ENCODE peak calls at places on chromosomes 16 and 17, in seven cellular contexts. T is heart left ventricle, U is body of pancreas, Z is MM.1S, J is breast epithelium, Y is OCI-LY7, V is Panc1. N is an unnamed sample. For H3K4me1, the result is how much of the 10 kb centered on the place peaks cover.

GRCh38 chr17:8091033-8091687 is 3.6 kb upstream of the ALOX12B start:
- DNase-seq in J (no peak), Z (no peak), T (no peak), Y (peak), U (no peak), V (no peak), N (no peak)

GRCh38 chr16:48117217-48118105 is 38.3 kb downstream of the ABCC12 start:
- DNase-seq in Y (peak), U (peak), J (no peak), T (peak), V (no peak), Z (no peak), N (peak)

GRCh38 chr17:396788-397187 is 44.2 kb upstream of the RPH3AL start:
- DNase-seq in T (no peak), J (no peak), Y (no peak), Z (no peak), V (no peak), U (no peak), N (no peak)

GRCh38 chr16:84266451-84266850 is 26.6 kb upstream of the KCNG4 start:
- DNase-seq in Z (peak), V (no peak), J (no peak), Y (peak), U (peak), T (peak), N (peak)

GRCh38 chr16:2936436-2937011 is 24.8 kb downstream of the FLYWCH1 start:
- DNase-seq in U (no peak), Z (no peak), J (no peak), V (no peak), T (no peak), Y (no peak), N (no peak)

GRCh38 chr16:82641336-82641984 is 14.7 kb downstream of the CDH13 start:
- DNase-seq in Y (peak), V (no peak), J (no peak), T (no peak), U (no peak), Z (peak), N (no peak)

GRCh38 chr17:48722924-48723554 is at the start of gene PRAC2:
- DNase-seq in T (no peak), V (no peak), J (no peak), U (no peak), Y (no peak), Z (no peak), N (no peak)

GRCh38 chr16:73231969-73232554 is 184.1 kb upstream of the ZFHX3 start:
- DNase-seq in Z (no peak), V (no peak), T (no peak), J (no peak), Y (no peak), U (no peak), N (peak)

GRCh38 chr16:50114357-50115129 is 38.6 kb upstream of the TENT4B start:
- DNase-seq in U (no peak), V (no peak), J (no peak), T (no peak), Y (no peak), Z (no peak), N (no peak)

GRCh38 chr16:83109736-83110135 is 483.0 kb downstream of the CDH13 start:
- DNase-seq in V (no peak), T (no peak), Z (no peak), U (no peak), Y (no peak), J (no peak), N (no peak)

GRCh38 chr17:11935734-11936406 is 61.4 kb downstream of the ZNF18 start:
- DNase-seq in Y (peak), J (no peak), Z (peak), T (peak), U (peak), V (peak), N (peak)

GRCh38 chr17:1047177-1047885 is 50.4 kb downstream of the TIMM22 start:
- DNase-seq in T (peak), Z (no peak), U (no peak), V (no peak), J (no peak), Y (no peak), N (peak)

GRCh38 chr17:78381601-78382168 is 3.2 kb downstream of the PGS1 start:
- DNase-seq in U (no peak), T (no peak), V (no peak), J (no peak), Y (no peak), Z (no peak), N (no peak)

GRCh38 chr17:48478224-48479013 is 48.4 kb upstream of the SKAP1 start:
- DNase-seq in U (no peak), Y (no peak), J (no peak), Z (peak), T (no peak), V (no peak), N (no peak)

GRCh38 chr17:63945851-63946439 is 13.8 kb upstream of the CD79B start:
- DNase-seq in Y (peak), J (no peak), Z (no peak), U (no peak), V (no peak), T (no peak), N (no peak)
- TF ChIP-seq CTCF in Y (no peak), J (no peak), Z (no peak), U (no peak), V (no peak), T (no peak), N (no peak)

GRCh38 chr16:68234188-68235104 is 1.5 kb downstream of the ESRP2 start:
- DNase-seq in J (peak), Z (no peak), Y (no peak), T (no peak), V (no peak), U (peak), N (no peak)

GRCh38 chr16:68233085-68233834 is 2.7 kb downstream of the ESRP2 start:
- DNase-seq in J (no peak), T (no peak), Z (no peak), Y (no peak), U (no peak), V (no peak), N (no peak)

GRCh38 chr16:68232335-68232734 is 3.6 kb downstream of the ESRP2 start:
- DNase-seq in Z (no peak), T (no peak), J (no peak), U (no peak), Y (no peak), V (no peak), N (no peak)

GRCh38 chr16:68235105-68235881 is 634 bp downstream of the ESRP2 start:
- DNase-seq in J (peak), Z (no peak), V (no peak), T (no peak), U (peak), Y (no peak), N (no peak)

GRCh38 chr16:68233835-68234187 is 2.1 kb downstream of the ESRP2 start:
- DNase-seq in V (no peak), J (no peak), T (no peak), U (no peak), Y (no peak), Z (no peak), N (no peak)
- H3K27ac ChIP-seq in V (no peak), J (peak), T (no peak), U (peak), Y (no peak), Z (no peak), N (no peak)

GRCh38 chr17:76820523-76820922 is 47.7 kb upstream of the MGAT5B start:
- DNase-seq in J (no peak), U (no peak), T (no peak), Y (no peak), V (no peak), Z (no peak), N (no peak)
- H3K4me1 ChIP-seq in J (under half), U (under half), T (under half), Y (under half), V (under half), Z (under half), N (under half)

GRCh38 chr16:88487920-88488842 is 35.1 kb downstream of the ZFPM1 start:
- DNase-seq in J (no peak), V (no peak), Z (no peak), U (peak), T (no peak), Y (no peak), N (no peak)
- TF ChIP-seq CTCF in J (no peak), V (no peak), Z (no peak), U (peak), T (no peak), Y (no peak), N (no peak)

DNA sequence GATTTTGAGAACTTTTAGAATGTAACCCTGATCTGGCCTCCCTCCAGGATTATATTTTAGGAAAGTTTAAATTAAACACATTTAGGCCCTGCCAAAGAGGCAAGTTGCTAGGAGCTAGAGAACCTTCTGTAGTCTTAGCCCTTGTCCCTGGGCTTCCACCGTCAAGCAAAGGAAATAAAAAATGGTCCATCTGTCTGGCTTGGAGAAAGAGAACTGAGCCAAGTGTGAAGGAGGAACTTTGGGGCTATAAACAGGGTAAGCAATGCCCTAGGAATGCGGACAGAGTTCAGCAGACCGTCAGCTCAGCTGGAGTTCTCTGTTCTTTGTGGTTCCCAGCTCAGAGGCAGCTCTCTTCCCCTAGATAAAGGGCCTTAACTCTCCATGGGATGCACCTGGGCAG is 29.6 kb downstream of the RCVRN start:
- DNase-seq in Z (no peak), T (no peak), U (peak), V (no peak), J (no peak), Y (no peak), N (no peak)
- H3K27ac ChIP-seq in Z (no peak), T (no peak), U (no peak), V (no peak), J (peak), Y (no peak), N (no peak)

DNA sequence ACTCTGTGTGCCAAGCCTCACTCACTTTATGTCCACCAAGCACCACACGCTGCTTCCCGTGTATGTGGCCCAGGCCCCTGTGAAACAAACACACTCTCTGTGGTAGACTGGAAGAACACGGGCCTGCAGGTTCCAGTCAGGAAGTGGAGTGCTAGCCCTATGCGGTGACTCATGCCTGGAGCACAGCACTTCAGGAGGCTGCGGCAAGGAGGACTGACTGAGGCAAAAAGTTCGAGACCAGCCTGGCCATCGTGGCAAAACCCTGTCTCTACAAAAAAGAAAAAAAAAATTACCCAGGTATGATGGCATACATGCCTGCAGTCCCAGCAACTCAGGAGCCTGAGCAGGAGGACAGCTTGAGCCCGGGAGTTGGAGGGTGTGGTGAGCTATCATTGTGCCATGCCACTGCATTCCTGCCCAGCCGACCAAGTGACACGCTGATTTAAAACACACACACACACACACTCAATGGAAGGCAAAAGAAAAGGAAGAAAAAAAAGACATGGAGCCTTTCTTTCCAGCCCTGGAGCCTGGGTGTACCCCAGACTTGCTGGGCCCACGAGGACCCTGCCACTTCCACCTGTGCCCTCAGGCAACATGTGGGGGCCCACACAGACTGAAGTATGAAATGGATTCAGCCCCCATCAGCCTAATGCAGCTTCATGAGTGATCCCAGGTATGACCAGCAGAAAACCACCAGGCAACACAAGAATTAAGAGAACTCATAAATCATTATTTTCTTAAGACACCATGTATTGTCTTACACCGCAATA is 126.6 kb downstream of the ANKRD11 start:
- DNase-seq in J (no peak), Z (no peak), T (no peak), Y (no peak), V (no peak), U (peak), N (no peak)
- H3K4me1 ChIP-seq in J (under half), Z (under half), T (half or more), Y (half or more), V (half or more), U (half or more), N (half or more)

DNA sequence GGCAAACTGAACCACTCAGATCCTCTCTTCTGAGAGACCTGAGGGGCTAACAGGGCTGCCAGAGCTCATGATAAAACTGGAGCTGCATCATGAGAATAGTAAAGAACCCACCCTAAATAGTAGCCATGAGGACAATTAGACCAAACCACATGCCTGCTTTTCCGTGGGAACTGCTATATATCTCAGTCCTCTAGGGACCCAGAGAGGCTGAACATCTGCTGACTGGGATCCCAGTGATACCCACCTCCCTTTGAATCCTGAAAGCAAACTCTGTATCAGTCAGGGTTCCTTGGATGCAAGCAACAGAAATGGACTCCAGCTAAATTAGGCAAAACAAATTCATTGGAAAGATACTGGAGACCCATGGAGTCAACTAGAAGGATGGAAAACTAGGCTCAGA is 6.5 kb downstream of the MT1X start:
- DNase-seq in J (no peak), U (no peak), V (no peak), T (no peak), Z (no peak), Y (no peak), N (no peak)
- TF ChIP-seq CTCF in J (no peak), U (no peak), V (no peak), T (no peak), Z (no peak), Y (no peak), N (no peak)

GRCh38 chr16:56662357-56663354 is 4.9 kb downstream of the MT1F start:
- DNase-seq in Z (no peak), V (no peak), T (no peak), Y (no peak), J (no peak), U (no peak), N (no peak)
- H3K27ac ChIP-seq in Z (no peak), V (no peak), T (no peak), Y (no peak), J (peak), U (no peak), N (no peak)

GRCh38 chr16:85329059-85329812 is 217.0 kb upstream of the CIBAR2 start:
- DNase-seq in Z (no peak), T (no peak), J (no peak), V (no peak), U (no peak), Y (no peak), N (no peak)
- H3K4me1 ChIP-seq in Z (under half), T (under half), J (under half), V (under half), U (under half), Y (under half), N (under half)